ENCODE peak calls at places on chromosomes 13 and 19, in eight cellular contexts. One of them, this sample, is unnamed.

GRCh38 chr13:20408181-20408580 is 117.5 kb downstream of the CRYL1 start:
- DNase-seq in tibial nerve: no peak
- DNase-seq in testis: no peak
- DNase-seq in osteocyte: no peak
- DNase-seq in endothelial cell: no peak
- DNase-seq in IMR-90: no peak
- DNase-seq in suprapubic skin: no peak
- DNase-seq in uterus: no peak
- DNase-seq in this sample: no peak

GRCh38 chr19:12757544-12758274 is 6.1 kb downstream of the BEST2 start:
- DNase-seq in osteocyte: peak; percentile 91
- DNase-seq in IMR-90: peak; percentile 61
- DNase-seq in endothelial cell: peak; percentile 90
- DNase-seq in testis: peak; percentile 80
- DNase-seq in suprapubic skin: peak; percentile 83
- DNase-seq in tibial nerve: no peak
- DNase-seq in uterus: peak; percentile 73
- DNase-seq in this sample: peak; percentile 63

GRCh38 chr13:95301135-95301946 is at the start of gene ABCC4:
- DNase-seq in osteocyte: peak; percentile 86
- DNase-seq in uterus: peak; percentile 70
- DNase-seq in tibial nerve: no peak
- DNase-seq in testis: peak; percentile 76
- DNase-seq in endothelial cell: peak; percentile 63
- DNase-seq in suprapubic skin: peak; percentile 70
- DNase-seq in IMR-90: peak; percentile 72
- DNase-seq in this sample: no peak

GRCh38 chr19:13262450-13262849 is 112.2 kb downstream of the IER2 start:
- DNase-seq in suprapubic skin: no peak
- DNase-seq in osteocyte: no peak
- DNase-seq in uterus: no peak
- DNase-seq in endothelial cell: no peak
- DNase-seq in IMR-90: peak; percentile 61
- DNase-seq in tibial nerve: no peak
- DNase-seq in testis: no peak
- DNase-seq in this sample: no peak

GRCh38 chr19:19711306-19711933 is 21.5 kb downstream of the ZNF14 start:
- DNase-seq in suprapubic skin: no peak
- DNase-seq in uterus: no peak
- DNase-seq in osteocyte: no peak
- DNase-seq in IMR-90: no peak
- DNase-seq in testis: no peak
- DNase-seq in endothelial cell: no peak
- DNase-seq in tibial nerve: no peak
- DNase-seq in this sample: no peak

GRCh38 chr13:112069063-112069726 is 2.2 kb downstream of the SOX1 start:
- DNase-seq in tibial nerve: no peak
- DNase-seq in endothelial cell: no peak
- DNase-seq in IMR-90: no peak
- DNase-seq in uterus: no peak
- DNase-seq in suprapubic skin: no peak
- DNase-seq in osteocyte: no peak
- DNase-seq in testis: no peak
- DNase-seq in this sample: no peak

GRCh38 chr13:91135376-91135775 is 212.1 kb upstream of the MIR17HG start:
- DNase-seq in uterus: no peak
- DNase-seq in tibial nerve: no peak
- DNase-seq in suprapubic skin: no peak
- DNase-seq in endothelial cell: no peak
- DNase-seq in osteocyte: no peak
- DNase-seq in IMR-90: no peak
- DNase-seq in testis: no peak
- DNase-seq in this sample: no peak

GRCh38 chr19:12868540-12869112 is 12.6 kb downstream of the DNASE2 start:
- DNase-seq in endothelial cell: no peak
- DNase-seq in IMR-90: no peak
- DNase-seq in suprapubic skin: no peak
- DNase-seq in uterus: no peak
- DNase-seq in tibial nerve: no peak
- DNase-seq in osteocyte: no peak
- DNase-seq in testis: peak; percentile 64
- DNase-seq in this sample: no peak

GRCh38 chr13:44919103-44919804 is 70.0 kb downstream of the NUFIP1 start:
- DNase-seq in tibial nerve: no peak
- DNase-seq in IMR-90: no peak
- DNase-seq in endothelial cell: no peak
- DNase-seq in osteocyte: peak; percentile 34
- DNase-seq in uterus: no peak
- DNase-seq in suprapubic skin: no peak
- DNase-seq in testis: no peak
- DNase-seq in this sample: no peak

GRCh38 chr13:49374585-49375290 is 69.1 kb downstream of the CAB39L start:
- DNase-seq in osteocyte: no peak
- DNase-seq in endothelial cell: no peak
- DNase-seq in testis: no peak
- DNase-seq in IMR-90: peak; percentile 87
- DNase-seq in uterus: no peak
- DNase-seq in tibial nerve: no peak
- DNase-seq in suprapubic skin: no peak
- DNase-seq in this sample: no peak

GRCh38 chr19:35425682-35426081 is 22.4 kb upstream of the FFAR2 start:
- DNase-seq in suprapubic skin: no peak
- DNase-seq in endothelial cell: no peak
- DNase-seq in uterus: no peak
- DNase-seq in testis: no peak
- DNase-seq in tibial nerve: no peak
- DNase-seq in IMR-90: no peak
- DNase-seq in osteocyte: no peak
- DNase-seq in this sample: no peak

GRCh38 chr13:26664942-26665341 is 95.6 kb downstream of the GPR12 start:
- DNase-seq in endothelial cell: no peak
- DNase-seq in testis: no peak
- DNase-seq in suprapubic skin: no peak
- DNase-seq in tibial nerve: no peak
- DNase-seq in IMR-90: no peak
- DNase-seq in osteocyte: no peak
- DNase-seq in uterus: no peak
- DNase-seq in this sample: no peak

GRCh38 chr13:49759503-49759902 is 33.0 kb downstream of the KPNA3 start:
- DNase-seq in osteocyte: no peak
- DNase-seq in testis: no peak
- DNase-seq in suprapubic skin: no peak
- DNase-seq in endothelial cell: no peak
- DNase-seq in uterus: no peak
- DNase-seq in IMR-90: no peak
- DNase-seq in tibial nerve: no peak
- DNase-seq in this sample: no peak

GRCh38 chr13:94667190-94667589 is 45.2 kb downstream of the SOX21 start:
- DNase-seq in tibial nerve: no peak
- DNase-seq in osteocyte: no peak
- DNase-seq in suprapubic skin: no peak
- DNase-seq in testis: no peak
- DNase-seq in IMR-90: no peak
- DNase-seq in endothelial cell: no peak
- DNase-seq in uterus: no peak
- DNase-seq in this sample: no peak

GRCh38 chr13:66506979-66507378 is 723.2 kb downstream of the PCDH9 start:
- DNase-seq in tibial nerve: no peak
- DNase-seq in endothelial cell: no peak
- DNase-seq in testis: no peak
- DNase-seq in osteocyte: no peak
- DNase-seq in IMR-90: peak; percentile 28
- DNase-seq in uterus: no peak
- DNase-seq in suprapubic skin: no peak
- DNase-seq in this sample: no peak

GRCh38 chr19:409006-409514 is at the start of gene C2CD4C:
- DNase-seq in tibial nerve: peak; percentile 10
- DNase-seq in uterus: no peak
- DNase-seq in IMR-90: no peak
- DNase-seq in osteocyte: no peak
- DNase-seq in suprapubic skin: peak; percentile 51
- DNase-seq in endothelial cell: no peak
- DNase-seq in testis: no peak
- DNase-seq in this sample: peak; percentile 33

GRCh38 chr13:48066310-48066989 is 28.5 kb downstream of the MED4 start:
- DNase-seq in testis: no peak
- DNase-seq in suprapubic skin: no peak
- DNase-seq in IMR-90: peak; percentile 16
- DNase-seq in uterus: no peak
- DNase-seq in tibial nerve: no peak
- DNase-seq in osteocyte: no peak
- DNase-seq in endothelial cell: no peak
- DNase-seq in this sample: no peak

GRCh38 chr19:4425531-4425930 is 23.1 kb downstream of the CHAF1A start:
- DNase-seq in IMR-90: peak; percentile 96
- DNase-seq in suprapubic skin: no peak
- DNase-seq in testis: no peak
- DNase-seq in endothelial cell: no peak
- DNase-seq in tibial nerve: no peak
- DNase-seq in osteocyte: no peak
- DNase-seq in uterus: no peak
- DNase-seq in this sample: no peak

GRCh38 chr13:106566682-106567420 is 1.1 kb downstream of the ARGLU1 start:
- DNase-seq in testis: peak; percentile 73
- DNase-seq in tibial nerve: peak; percentile 28
- DNase-seq in IMR-90: peak; percentile 62
- DNase-seq in endothelial cell: peak; percentile 34
- DNase-seq in osteocyte: no peak
- DNase-seq in suprapubic skin: no peak
- DNase-seq in uterus: peak; percentile 58
- DNase-seq in this sample: no peak

GRCh38 chr13:19726611-19727010 is 56.1 kb downstream of the PSPC1 start:
- DNase-seq in uterus: no peak
- DNase-seq in tibial nerve: no peak
- DNase-seq in osteocyte: no peak
- DNase-seq in suprapubic skin: no peak
- DNase-seq in testis: no peak
- DNase-seq in IMR-90: no peak
- DNase-seq in endothelial cell: no peak
- DNase-seq in this sample: no peak

GRCh38 chr13:98129059-98129741 is 13.7 kb upstream of the FARP1 start:
- DNase-seq in osteocyte: no peak
- DNase-seq in IMR-90: peak; percentile 77
- DNase-seq in tibial nerve: no peak
- DNase-seq in testis: no peak
- DNase-seq in endothelial cell: no peak
- DNase-seq in uterus: no peak
- DNase-seq in suprapubic skin: no peak
- DNase-seq in this sample: no peak

GRCh38 chr19:1650627-1651009 is 1.8 kb downstream of the TCF3 start:
- DNase-seq in endothelial cell: no peak
- DNase-seq in osteocyte: no peak
- DNase-seq in suprapubic skin: no peak
- DNase-seq in tibial nerve: no peak
- DNase-seq in testis: no peak
- DNase-seq in uterus: no peak
- DNase-seq in IMR-90: peak; percentile 7
- DNase-seq in this sample: no peak

GRCh38 chr13:94799330-94799729 is 87.0 kb upstream of the SOX21 start:
- DNase-seq in IMR-90: no peak
- DNase-seq in osteocyte: no peak
- DNase-seq in endothelial cell: no peak
- DNase-seq in tibial nerve: no peak
- DNase-seq in uterus: no peak
- DNase-seq in testis: no peak
- DNase-seq in suprapubic skin: no peak
- DNase-seq in this sample: no peak

GRCh38 chr13:39663958-39664357 is 8.5 kb downstream of the COG6 start:
- DNase-seq in suprapubic skin: no peak
- DNase-seq in IMR-90: no peak
- DNase-seq in endothelial cell: no peak
- DNase-seq in testis: no peak
- DNase-seq in uterus: no peak
- DNase-seq in tibial nerve: no peak
- DNase-seq in osteocyte: no peak
- DNase-seq in this sample: no peak
- TF ChIP-seq CTCF in suprapubic skin: no peak
- TF ChIP-seq CTCF in IMR-90: no peak
- TF ChIP-seq CTCF in endothelial cell: no peak
- TF ChIP-seq CTCF in testis: no peak
- TF ChIP-seq CTCF in uterus: no peak
- TF ChIP-seq CTCF in tibial nerve: no peak
- TF ChIP-seq CTCF in osteocyte: no peak
- TF ChIP-seq CTCF in this sample: no peak

DNA sequence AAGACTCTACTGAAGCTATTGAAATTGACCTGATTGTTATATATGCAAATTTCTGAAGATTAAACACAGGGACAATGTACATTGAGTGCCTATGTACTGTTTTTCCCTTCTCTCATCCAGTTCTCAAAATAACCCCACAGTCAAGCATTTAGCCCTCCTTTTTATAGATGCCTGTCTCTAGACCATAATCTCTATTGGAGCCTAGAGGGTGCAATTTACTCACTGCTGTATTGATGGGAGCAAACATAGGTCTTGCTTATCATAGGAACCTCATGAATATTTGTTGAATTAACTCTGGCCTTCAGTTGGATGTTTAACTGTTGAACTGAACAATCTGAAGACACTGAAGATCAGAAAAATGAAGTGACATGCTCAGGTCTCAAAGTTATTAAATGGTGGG is 183.0 kb downstream of the RFC3 start:
- DNase-seq in uterus: no peak
- DNase-seq in osteocyte: no peak
- DNase-seq in suprapubic skin: no peak
- DNase-seq in endothelial cell: no peak
- DNase-seq in IMR-90: no peak
- DNase-seq in testis: no peak
- DNase-seq in tibial nerve: no peak
- DNase-seq in this sample: no peak
- TF ChIP-seq CTCF in uterus: no peak
- TF ChIP-seq CTCF in osteocyte: no peak
- TF ChIP-seq CTCF in suprapubic skin: no peak
- TF ChIP-seq CTCF in endothelial cell: no peak
- TF ChIP-seq CTCF in IMR-90: no peak
- TF ChIP-seq CTCF in testis: no peak
- TF ChIP-seq CTCF in tibial nerve: no peak
- TF ChIP-seq CTCF in this sample: no peak

DNA sequence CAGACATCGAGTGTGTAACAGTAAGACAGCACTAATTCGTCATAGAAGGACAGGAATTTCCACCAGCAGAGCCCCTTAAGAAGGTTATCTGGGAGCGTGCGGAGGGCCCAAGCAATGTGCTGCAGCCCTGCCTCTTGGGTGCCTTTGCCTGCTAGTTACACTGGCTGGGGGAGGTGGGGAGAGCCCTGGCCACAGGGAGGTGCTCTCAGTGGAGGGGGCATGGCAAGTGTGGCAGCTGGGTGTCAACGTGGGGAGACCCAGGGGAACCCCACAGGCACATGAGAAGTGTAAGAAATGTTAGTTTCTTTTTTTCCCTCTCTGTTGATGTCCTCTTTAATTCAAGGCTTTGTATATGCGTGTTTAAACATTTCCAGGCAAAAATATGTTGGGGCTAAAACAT is 50.9 kb upstream of the TMTC4 start:
- DNase-seq in suprapubic skin: no peak
- DNase-seq in uterus: no peak
- DNase-seq in IMR-90: no peak
- DNase-seq in testis: no peak
- DNase-seq in endothelial cell: no peak
- DNase-seq in osteocyte: no peak
- DNase-seq in tibial nerve: no peak
- DNase-seq in this sample: no peak
- TF ChIP-seq CTCF in suprapubic skin: no peak
- TF ChIP-seq CTCF in uterus: no peak
- TF ChIP-seq CTCF in IMR-90: no peak
- TF ChIP-seq CTCF in testis: no peak
- TF ChIP-seq CTCF in endothelial cell: no peak
- TF ChIP-seq CTCF in osteocyte: no peak
- TF ChIP-seq CTCF in tibial nerve: no peak
- TF ChIP-seq CTCF in this sample: no peak

GRCh38 chr19:41537789-41538188 is 38.2 kb upstream of the CEACAM21 start:
- DNase-seq in uterus: no peak
- DNase-seq in IMR-90: peak; percentile 22
- DNase-seq in endothelial cell: no peak
- DNase-seq in osteocyte: no peak
- DNase-seq in suprapubic skin: no peak
- DNase-seq in tibial nerve: no peak
- DNase-seq in testis: no peak
- DNase-seq in this sample: peak; percentile 59
- TF ChIP-seq CTCF in uterus: peak; percentile 26
- TF ChIP-seq CTCF in IMR-90: peak; percentile 62
- TF ChIP-seq CTCF in endothelial cell: peak; percentile 61
- TF ChIP-seq CTCF in osteocyte: peak; percentile 45
- TF ChIP-seq CTCF in suprapubic skin: no peak
- TF ChIP-seq CTCF in tibial nerve: peak; percentile 15
- TF ChIP-seq CTCF in testis: peak; percentile 12
- TF ChIP-seq CTCF in this sample: peak; percentile 85